ENCODE peak calls at places on chromosomes 11 and 22, in six cellular contexts. T is endothelial cell; Z is chondrocyte; Y is AG09309; M is hypothalamus; G is activated naive CD8-positive, alpha-beta T cell treated with anti-CD3 and anti-CD28 coated beads for 36 hours. O is an unnamed sample.

GRCh38 chr11:120539681-120540369 is 28.3 kb downstream of the GRIK4 start:
- DNase-seq in T (no peak), Z (no peak), Y (peak; percentile 18), M (no peak), G (no peak), O (no peak)

GRCh38 chr11:93757924-93758865 is 16.7 kb downstream of the C11orf54 start:
- DNase-seq in T (no peak), Z (peak; percentile 91), Y (no peak), M (no peak), G (no peak), O (no peak)

GRCh38 chr11:65652511-65653228 is 10.0 kb downstream of the RELA start:
- DNase-seq in T (peak; percentile 96), Z (peak; percentile 97), Y (peak; percentile 71), M (peak; percentile 91), G (peak; percentile 99), O (peak; percentile 74)

GRCh38 chr11:64745523-64746328 is 1.8 kb upstream of the RASGRP2 start:
- DNase-seq in T (peak; percentile 87), Z (no peak), Y (no peak), M (no peak), G (peak; percentile 77), O (no peak)

GRCh38 chr11:102006835-102007566 is 40.2 kb upstream of the CFAP300 start:
- DNase-seq in T (no peak), Z (no peak), Y (no peak), M (no peak), G (no peak), O (no peak)

GRCh38 chr11:122733301-122733686 is 77.8 kb downstream of the UBASH3B start:
- DNase-seq in T (no peak), Z (no peak), Y (no peak), M (no peak), G (no peak), O (peak; percentile 93)

GRCh38 chr11:44979536-44980399 is 29.1 kb upstream of the TP53I11 start:
- DNase-seq in T (peak; percentile 30), Z (peak; percentile 82), Y (no peak), M (no peak), G (no peak), O (no peak)

GRCh38 chr11:73249858-73250773 is 22.0 kb upstream of the P2RY6 start:
- DNase-seq in T (no peak), Z (no peak), Y (no peak), M (no peak), G (no peak), O (no peak)

GRCh38 chr22:49295851-49296560 is 531.7 kb downstream of the BRD1 start:
- DNase-seq in T (no peak), Z (peak; percentile 86), Y (no peak), M (no peak), G (no peak), O (no peak)

GRCh38 chr11:24935059-24935458 is 438.2 kb downstream of the LUZP2 start:
- DNase-seq in T (no peak), Z (no peak), Y (no peak), M (no peak), G (no peak), O (peak; percentile 3)

GRCh38 chr11:13317293-13318080 is 39.9 kb downstream of the BMAL1 start:
- DNase-seq in T (no peak), Z (no peak), Y (no peak), M (no peak), G (no peak), O (no peak)

O was measured in skeletal muscle cell.